ENCODE peak calls at places on chromosomes 7 and 10, in ten cellular contexts. One of them, this sample, is unnamed.

GRCh38 chr7:120944826-120945562 is 5.6 kb upstream of the ING3 start:
- DNase-seq in endothelial cell: no peak
- DNase-seq in stimulated activated naive CD4-positive, alpha-beta T cell: no peak
- DNase-seq in activated CD8-positive, alpha-beta T cell treated with anti-CD3 and anti-CD28 coated beads for 36 hours: no peak
- DNase-seq in HT1080: no peak
- DNase-seq in IMR-90: no peak
- DNase-seq in GM19239: no peak
- DNase-seq in CD4-positive, alpha-beta T cell: no peak
- DNase-seq in NCI-H2171: no peak
- DNase-seq in adrenal gland: no peak
- DNase-seq in this sample: no peak

GRCh38 chr7:29843738-29844137 is 37.4 kb downstream of the WIPF3 start:
- DNase-seq in endothelial cell: no peak
- DNase-seq in stimulated activated naive CD4-positive, alpha-beta T cell: no peak
- DNase-seq in activated CD8-positive, alpha-beta T cell treated with anti-CD3 and anti-CD28 coated beads for 36 hours: no peak
- DNase-seq in HT1080: no peak
- DNase-seq in IMR-90: no peak
- DNase-seq in GM19239: no peak
- DNase-seq in CD4-positive, alpha-beta T cell: no peak
- DNase-seq in NCI-H2171: no peak
- DNase-seq in adrenal gland: no peak
- DNase-seq in this sample: no peak

GRCh38 chr7:151869968-151870918 is 6.7 kb downstream of the PRKAG2 start:
- DNase-seq in endothelial cell: no peak
- DNase-seq in stimulated activated naive CD4-positive, alpha-beta T cell: no peak
- DNase-seq in activated CD8-positive, alpha-beta T cell treated with anti-CD3 and anti-CD28 coated beads for 36 hours: no peak
- DNase-seq in HT1080: no peak
- DNase-seq in IMR-90: no peak
- DNase-seq in GM19239: no peak
- DNase-seq in CD4-positive, alpha-beta T cell: no peak
- DNase-seq in NCI-H2171: no peak
- DNase-seq in adrenal gland: no peak
- DNase-seq in this sample: no peak

GRCh38 chr7:150954201-150954985 is 23.7 kb downstream of the KCNH2 start:
- DNase-seq in endothelial cell: no peak
- DNase-seq in stimulated activated naive CD4-positive, alpha-beta T cell: no peak
- DNase-seq in activated CD8-positive, alpha-beta T cell treated with anti-CD3 and anti-CD28 coated beads for 36 hours: no peak
- DNase-seq in HT1080: no peak
- DNase-seq in IMR-90: no peak
- DNase-seq in GM19239: no peak
- DNase-seq in CD4-positive, alpha-beta T cell: no peak
- DNase-seq in NCI-H2171: no peak
- DNase-seq in adrenal gland: no peak
- DNase-seq in this sample: no peak

GRCh38 chr10:12735843-12736462 is 265.6 kb downstream of the CCDC3 start:
- DNase-seq in endothelial cell: no peak
- DNase-seq in stimulated activated naive CD4-positive, alpha-beta T cell: no peak
- DNase-seq in activated CD8-positive, alpha-beta T cell treated with anti-CD3 and anti-CD28 coated beads for 36 hours: no peak
- DNase-seq in HT1080: no peak
- DNase-seq in IMR-90: no peak
- DNase-seq in GM19239: no peak
- DNase-seq in CD4-positive, alpha-beta T cell: no peak
- DNase-seq in NCI-H2171: no peak
- DNase-seq in adrenal gland: no peak
- DNase-seq in this sample: no peak

GRCh38 chr10:44893604-44894468 is 17.3 kb upstream of the TMEM72 start:
- DNase-seq in endothelial cell: no peak
- DNase-seq in stimulated activated naive CD4-positive, alpha-beta T cell: no peak
- DNase-seq in activated CD8-positive, alpha-beta T cell treated with anti-CD3 and anti-CD28 coated beads for 36 hours: no peak
- DNase-seq in HT1080: no peak
- DNase-seq in IMR-90: no peak
- DNase-seq in GM19239: no peak
- DNase-seq in CD4-positive, alpha-beta T cell: no peak
- DNase-seq in NCI-H2171: no peak
- DNase-seq in adrenal gland: no peak
- DNase-seq in this sample: no peak

GRCh38 chr10:48976208-48976607 is 36.6 kb upstream of the LRRC18 start:
- DNase-seq in endothelial cell: peak; percentile 35
- DNase-seq in stimulated activated naive CD4-positive, alpha-beta T cell: no peak
- DNase-seq in activated CD8-positive, alpha-beta T cell treated with anti-CD3 and anti-CD28 coated beads for 36 hours: peak; percentile 6
- DNase-seq in HT1080: peak; percentile 13
- DNase-seq in IMR-90: peak; percentile 4
- DNase-seq in GM19239: no peak
- DNase-seq in CD4-positive, alpha-beta T cell: no peak
- DNase-seq in NCI-H2171: no peak
- DNase-seq in adrenal gland: peak; percentile 70
- DNase-seq in this sample: no peak

GRCh38 chr10:108957681-108958080 is 965.6 kb downstream of the XPNPEP1 start:
- DNase-seq in endothelial cell: no peak
- DNase-seq in stimulated activated naive CD4-positive, alpha-beta T cell: no peak
- DNase-seq in activated CD8-positive, alpha-beta T cell treated with anti-CD3 and anti-CD28 coated beads for 36 hours: no peak
- DNase-seq in HT1080: peak; percentile 13
- DNase-seq in IMR-90: no peak
- DNase-seq in GM19239: no peak
- DNase-seq in CD4-positive, alpha-beta T cell: no peak
- DNase-seq in NCI-H2171: no peak
- DNase-seq in adrenal gland: peak; percentile 54
- DNase-seq in this sample: no peak

GRCh38 chr7:107043916-107044346 is 574 bp upstream of the PRKAR2B start:
- DNase-seq in endothelial cell: no peak
- DNase-seq in stimulated activated naive CD4-positive, alpha-beta T cell: no peak
- DNase-seq in activated CD8-positive, alpha-beta T cell treated with anti-CD3 and anti-CD28 coated beads for 36 hours: no peak
- DNase-seq in HT1080: no peak
- DNase-seq in IMR-90: peak; percentile 4
- DNase-seq in GM19239: no peak
- DNase-seq in CD4-positive, alpha-beta T cell: no peak
- DNase-seq in NCI-H2171: no peak
- DNase-seq in adrenal gland: no peak
- DNase-seq in this sample: no peak